ENCODE peak calls at places on chromosomes 16 and 17, in six cellular contexts. L is PC-3, I is neural progenitor cell, Z is GM23338, P is MM.1S, X is GM23248. A is an unnamed sample. For H3F3A, the result is how much of the 10 kb centered on the place peaks cover.

GRCh38 chr17:63681530-63681929 is 18.4 kb downstream of the LIMD2 start:
- DNase-seq in I (no peak), P (no peak), Z (peak), X (no peak), L (no peak), A (peak)

GRCh38 chr17:7478276-7479138 is 924 bp downstream of the ZBTB4 start:
- DNase-seq in I (peak), L (peak), Z (peak), P (no peak), X (peak), A (no peak)

GRCh38 chr16:89602273-89602951 is 11.0 kb upstream of the DPEP1 start:
- DNase-seq in X (peak), I (peak), P (no peak), Z (peak), L (peak), A (peak)

GRCh38 chr17:35242158-35242804 is 591 bp upstream of the SLFN5 start:
- DNase-seq in I (peak), X (peak), P (peak), L (peak), Z (peak), A (peak)

GRCh38 chr16:1553976-1554825 is 20.7 kb downstream of the TMEM204 start:
- DNase-seq in Z (no peak), L (no peak), P (no peak), I (no peak), X (no peak), A (no peak)

GRCh38 chr16:55876854-55877253 is 1.7 kb upstream of the CES5A start:
- DNase-seq in L (no peak), X (no peak), Z (no peak), I (no peak), P (no peak), A (no peak)

GRCh38 chr17:42886283-42887176 is 14.1 kb upstream of the G6PC1 start:
- DNase-seq in Z (no peak), P (no peak), I (no peak), L (no peak), X (no peak), A (no peak)

GRCh38 chr16:59470556-59470955 is 736.4 kb upstream of the GOT2 start:
- DNase-seq in L (no peak), X (no peak), Z (no peak), P (no peak), I (no peak), A (no peak)

GRCh38 chr16:50402298-50402895 is 33.6 kb upstream of the BRD7 start:
- DNase-seq in L (no peak), P (no peak), I (no peak), X (no peak), Z (no peak), A (no peak)

GRCh38 chr17:312476-313148 is 40.0 kb downstream of the RPH3AL start:
- DNase-seq in I (no peak), Z (no peak), X (no peak), P (no peak), L (no peak), A (peak)

GRCh38 chr17:73645050-73645871 is 1.0 kb upstream of the SDK2 start:
- DNase-seq in P (no peak), Z (peak), X (peak), I (peak), L (no peak), A (no peak)

GRCh38 chr16:56620311-56620897 is 5.2 kb upstream of the MT1E start:
- DNase-seq in P (no peak), I (no peak), L (no peak), Z (no peak), X (no peak), A (no peak)

GRCh38 chr17:55434721-55435120 is 13.1 kb upstream of the MMD start:
- DNase-seq in I (no peak), X (peak), Z (no peak), L (no peak), P (no peak), A (no peak)

GRCh38 chr16:12754824-12755543 is 48.7 kb downstream of the CPPED1 start:
- DNase-seq in L (no peak), I (no peak), Z (no peak), P (no peak), X (peak), A (no peak)

GRCh38 chr17:5868916-5869475 is 201.2 kb upstream of the WSCD1 start:
- DNase-seq in P (no peak), Z (no peak), X (no peak), I (no peak), L (no peak), A (no peak)

GRCh38 chr17:21037117-21037803 is 5.6 kb downstream of the USP22 start:
- DNase-seq in L (peak), I (no peak), P (no peak), Z (no peak), X (no peak), A (no peak)

GRCh38 chr16:20844588-20844987 is 38.3 kb downstream of the REXO5 start:
- DNase-seq in P (no peak), L (no peak), Z (no peak), X (no peak), I (no peak), A (no peak)
- H3F3A ChIP-seq in P (under half), L (under half), Z (under half), X (under half), I (under half), A (under half)

GRCh38 chr16:78177927-78178326 is 78.5 kb downstream of the WWOX start:
- DNase-seq in Z (no peak), L (no peak), P (no peak), I (peak), X (no peak), A (no peak)

GRCh38 chr16:78183437-78183836 is 84.0 kb downstream of the WWOX start:
- DNase-seq in L (no peak), P (no peak), I (no peak), Z (no peak), X (no peak), A (no peak)

GRCh38 chr16:78180349-78180748 is 80.9 kb downstream of the WWOX start:
- DNase-seq in Z (no peak), I (no peak), P (no peak), L (no peak), X (no peak), A (no peak)

GRCh38 chr16:78177218-78177617 is 77.8 kb downstream of the WWOX start:
- DNase-seq in I (no peak), Z (no peak), L (no peak), P (no peak), X (no peak), A (no peak)

GRCh38 chr16:78179666-78180065 is 80.2 kb downstream of the WWOX start:
- DNase-seq in I (no peak), Z (no peak), P (no peak), L (peak), X (no peak), A (no peak)
- H3K27ac ChIP-seq in I (no peak), Z (no peak), P (no peak), L (no peak), X (no peak), A (no peak)

GRCh38 chr17:79806863-79807720 is 10.2 kb upstream of the CBX8 start:
- DNase-seq in Z (no peak), L (no peak), X (no peak), I (peak), P (no peak), A (no peak)

GRCh38 chr17:79802736-79803420 is 6.0 kb upstream of the CBX8 start:
- DNase-seq in X (no peak), I (peak), P (no peak), L (no peak), Z (peak), A (no peak)

GRCh38 chr17:79803997-79804855 is 7.3 kb upstream of the CBX8 start:
- DNase-seq in Z (peak), I (peak), P (no peak), L (no peak), X (no peak), A (no peak)

GRCh38 chr17:79803421-79803996 is 6.6 kb upstream of the CBX8 start:
- DNase-seq in I (peak), X (no peak), Z (peak), P (no peak), L (no peak), A (no peak)

GRCh38 chr17:79804856-79805696 is 8.2 kb upstream of the CBX8 start:
- DNase-seq in P (no peak), Z (no peak), I (no peak), X (no peak), L (no peak), A (no peak)
- TF ChIP-seq EZH2 in P (no peak), Z (peak), I (no peak), X (no peak), L (no peak), A (no peak)

GRCh38 chr16:86680661-86681439 is 102.5 kb downstream of the FOXL1 start:
- DNase-seq in X (peak), Z (no peak), L (no peak), I (no peak), P (no peak), A (no peak)

GRCh38 chr16:86680137-86680536 is 101.8 kb downstream of the FOXL1 start:
- DNase-seq in L (peak), P (no peak), X (peak), I (no peak), Z (no peak), A (no peak)

GRCh38 chr16:86682219-86682904 is 104.0 kb downstream of the FOXL1 start:
- DNase-seq in P (no peak), X (no peak), Z (no peak), I (no peak), L (no peak), A (no peak)

GRCh38 chr16:86681440-86681838 is 103.1 kb downstream of the FOXL1 start:
- DNase-seq in X (no peak), L (no peak), I (no peak), Z (no peak), P (no peak), A (no peak)

DNA sequence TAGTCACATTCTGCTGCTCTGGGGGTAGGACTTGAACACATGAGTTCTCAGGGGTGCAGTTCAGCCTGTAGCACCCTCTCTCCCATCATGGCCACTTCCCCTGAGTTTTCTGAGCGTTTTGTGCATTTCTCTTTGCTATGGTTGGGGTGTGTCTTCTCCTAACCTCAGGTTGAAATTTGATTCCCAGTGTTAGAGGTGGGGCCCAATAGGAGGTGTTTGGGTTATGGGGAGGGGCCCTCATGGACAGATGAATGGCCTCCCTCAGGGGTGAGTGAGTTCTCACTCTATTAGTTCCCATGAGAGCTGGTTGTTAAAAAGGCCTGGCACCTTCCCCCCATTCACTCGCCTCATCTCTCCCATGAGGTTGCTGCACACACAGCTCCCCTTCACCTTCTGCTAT is 101.1 kb downstream of the FOXL1 start:
- DNase-seq in Z (no peak), P (no peak), L (no peak), X (no peak), I (no peak), A (no peak)
- H3F3A ChIP-seq in Z (under half), P (under half), L (under half), X (under half), I (under half), A (under half)

A was measured in PC-9.